ENCODE peak calls at places on chromosomes 7 and 10, in four cellular contexts. One of them, this sample, is unnamed.
A peak's percentile ranks its signal among the peaks of the same experiment; 100 is the strongest.

GRCh38 chr10:126651461-126651860 is 19.0 kb downstream of the C10orf90 start:
- DNase-seq in right cardiac atrium: no peak
- DNase-seq in GOT3: no peak
- DNase-seq in stimulated activated CD8-positive, alpha-beta memory T cell treated with anti-CD3 and anti-CD28 coated beads, Interleukin-7, amount 100 ng/mL, for 1 hour: no peak
- DNase-seq in this sample: no peak

GRCh38 chr10:52583341-52583740 is 189.2 kb downstream of the MBL2 start:
- DNase-seq in right cardiac atrium: no peak
- DNase-seq in GOT3: no peak
- DNase-seq in stimulated activated CD8-positive, alpha-beta memory T cell treated with anti-CD3 and anti-CD28 coated beads, Interleukin-7, amount 100 ng/mL, for 1 hour: no peak
- DNase-seq in this sample: no peak

GRCh38 chr7:25964483-25964961 is 187.5 kb upstream of the NFE2L3 start:
- DNase-seq in stimulated activated CD8-positive, alpha-beta memory T cell treated with anti-CD3 and anti-CD28 coated beads, Interleukin-7, amount 100 ng/mL, for 1 hour: no peak
- DNase-seq in GOT3: no peak
- DNase-seq in right cardiac atrium: no peak
- DNase-seq in this sample: no peak

GRCh38 chr10:103124420-103125096 is 68.5 kb downstream of the NT5C2 start:
- DNase-seq in right cardiac atrium: no peak
- DNase-seq in stimulated activated CD8-positive, alpha-beta memory T cell treated with anti-CD3 and anti-CD28 coated beads, Interleukin-7, amount 100 ng/mL, for 1 hour: no peak
- DNase-seq in GOT3: no peak
- DNase-seq in this sample: no peak

GRCh38 chr10:93837783-93838677 is 55.7 kb upstream of the SLC35G1 start:
- DNase-seq in right cardiac atrium: peak; percentile 39
- DNase-seq in stimulated activated CD8-positive, alpha-beta memory T cell treated with anti-CD3 and anti-CD28 coated beads, Interleukin-7, amount 100 ng/mL, for 1 hour: no peak
- DNase-seq in GOT3: no peak
- DNase-seq in this sample: no peak

GRCh38 chr10:69057261-69057950 is 30.5 kb upstream of the SRGN start:
- DNase-seq in stimulated activated CD8-positive, alpha-beta memory T cell treated with anti-CD3 and anti-CD28 coated beads, Interleukin-7, amount 100 ng/mL, for 1 hour: no peak
- DNase-seq in right cardiac atrium: peak; percentile 43
- DNase-seq in GOT3: no peak
- DNase-seq in this sample: no peak

GRCh38 chr7:43647314-43647691 is 64.4 kb downstream of the STK17A start:
- DNase-seq in GOT3: no peak
- DNase-seq in stimulated activated CD8-positive, alpha-beta memory T cell treated with anti-CD3 and anti-CD28 coated beads, Interleukin-7, amount 100 ng/mL, for 1 hour: no peak
- DNase-seq in right cardiac atrium: no peak
- DNase-seq in this sample: no peak

GRCh38 chr10:122981066-122981464 is 864 bp downstream of the PSTK start:
- DNase-seq in GOT3: no peak
- DNase-seq in right cardiac atrium: no peak
- DNase-seq in stimulated activated CD8-positive, alpha-beta memory T cell treated with anti-CD3 and anti-CD28 coated beads, Interleukin-7, amount 100 ng/mL, for 1 hour: no peak
- DNase-seq in this sample: no peak

GRCh38 chr7:120864146-120864920 is 6.4 kb upstream of the TSPAN12 start:
- DNase-seq in stimulated activated CD8-positive, alpha-beta memory T cell treated with anti-CD3 and anti-CD28 coated beads, Interleukin-7, amount 100 ng/mL, for 1 hour: no peak
- DNase-seq in right cardiac atrium: no peak
- DNase-seq in GOT3: no peak
- DNase-seq in this sample: peak; percentile 60

GRCh38 chr7:36001546-36001945 is 151.5 kb upstream of the EEPD1 start:
- DNase-seq in GOT3: no peak
- DNase-seq in right cardiac atrium: no peak
- DNase-seq in stimulated activated CD8-positive, alpha-beta memory T cell treated with anti-CD3 and anti-CD28 coated beads, Interleukin-7, amount 100 ng/mL, for 1 hour: no peak
- DNase-seq in this sample: no peak

GRCh38 chr7:98288064-98288823 is 6.8 kb downstream of the BRI3 start:
- DNase-seq in right cardiac atrium: no peak
- DNase-seq in stimulated activated CD8-positive, alpha-beta memory T cell treated with anti-CD3 and anti-CD28 coated beads, Interleukin-7, amount 100 ng/mL, for 1 hour: no peak
- DNase-seq in GOT3: no peak
- DNase-seq in this sample: no peak

GRCh38 chr7:44242091-44242490 is 41.3 kb downstream of the YKT6 start:
- DNase-seq in stimulated activated CD8-positive, alpha-beta memory T cell treated with anti-CD3 and anti-CD28 coated beads, Interleukin-7, amount 100 ng/mL, for 1 hour: no peak
- DNase-seq in GOT3: no peak
- DNase-seq in right cardiac atrium: no peak
- DNase-seq in this sample: no peak

GRCh38 chr7:137967143-137968018 is 34.5 kb downstream of the CREB3L2 start:
- DNase-seq in GOT3: no peak
- DNase-seq in stimulated activated CD8-positive, alpha-beta memory T cell treated with anti-CD3 and anti-CD28 coated beads, Interleukin-7, amount 100 ng/mL, for 1 hour: no peak
- DNase-seq in right cardiac atrium: no peak
- DNase-seq in this sample: no peak

GRCh38 chr7:55964261-55964801 is at the start of gene NIPSNAP2:
- DNase-seq in stimulated activated CD8-positive, alpha-beta memory T cell treated with anti-CD3 and anti-CD28 coated beads, Interleukin-7, amount 100 ng/mL, for 1 hour: peak; percentile 20
- DNase-seq in right cardiac atrium: peak; percentile 52
- DNase-seq in GOT3: peak; percentile 77
- DNase-seq in this sample: no peak

GRCh38 chr10:26566525-26567348 is 128.6 kb downstream of the APBB1IP start:
- DNase-seq in stimulated activated CD8-positive, alpha-beta memory T cell treated with anti-CD3 and anti-CD28 coated beads, Interleukin-7, amount 100 ng/mL, for 1 hour: no peak
- DNase-seq in right cardiac atrium: peak; percentile 40
- DNase-seq in GOT3: no peak
- DNase-seq in this sample: no peak

GRCh38 chr7:106294334-106294733 is 9.6 kb upstream of the NAMPT start:
- DNase-seq in GOT3: no peak
- DNase-seq in stimulated activated CD8-positive, alpha-beta memory T cell treated with anti-CD3 and anti-CD28 coated beads, Interleukin-7, amount 100 ng/mL, for 1 hour: no peak
- DNase-seq in right cardiac atrium: no peak
- DNase-seq in this sample: no peak

GRCh38 chr10:97520978-97521761 is 22.4 kb downstream of the UBTD1 start:
- DNase-seq in stimulated activated CD8-positive, alpha-beta memory T cell treated with anti-CD3 and anti-CD28 coated beads, Interleukin-7, amount 100 ng/mL, for 1 hour: no peak
- DNase-seq in GOT3: no peak
- DNase-seq in right cardiac atrium: no peak
- DNase-seq in this sample: no peak

GRCh38 chr7:26664735-26665420 is 199.5 kb downstream of the SKAP2 start:
- DNase-seq in GOT3: no peak
- DNase-seq in right cardiac atrium: no peak
- DNase-seq in stimulated activated CD8-positive, alpha-beta memory T cell treated with anti-CD3 and anti-CD28 coated beads, Interleukin-7, amount 100 ng/mL, for 1 hour: no peak
- DNase-seq in this sample: no peak

GRCh38 chr10:103395754-103396066 is 565 bp downstream of the ATP5MK start:
- DNase-seq in stimulated activated CD8-positive, alpha-beta memory T cell treated with anti-CD3 and anti-CD28 coated beads, Interleukin-7, amount 100 ng/mL, for 1 hour: no peak
- DNase-seq in right cardiac atrium: no peak
- DNase-seq in GOT3: no peak
- DNase-seq in this sample: no peak

GRCh38 chr10:44399478-44400451 is 14.9 kb upstream of the CXCL12 start:
- DNase-seq in GOT3: no peak
- DNase-seq in stimulated activated CD8-positive, alpha-beta memory T cell treated with anti-CD3 and anti-CD28 coated beads, Interleukin-7, amount 100 ng/mL, for 1 hour: no peak
- DNase-seq in right cardiac atrium: no peak
- DNase-seq in this sample: no peak

GRCh38 chr10:17838080-17838634 is 29.0 kb downstream of the MRC1 start:
- DNase-seq in GOT3: no peak
- DNase-seq in right cardiac atrium: no peak
- DNase-seq in stimulated activated CD8-positive, alpha-beta memory T cell treated with anti-CD3 and anti-CD28 coated beads, Interleukin-7, amount 100 ng/mL, for 1 hour: no peak
- DNase-seq in this sample: no peak

GRCh38 chr7:130721486-130722277 is 12.3 kb downstream of the KLF14 start:
- DNase-seq in stimulated activated CD8-positive, alpha-beta memory T cell treated with anti-CD3 and anti-CD28 coated beads, Interleukin-7, amount 100 ng/mL, for 1 hour: no peak
- DNase-seq in right cardiac atrium: peak; percentile 82
- DNase-seq in GOT3: peak; percentile 13
- DNase-seq in this sample: no peak

GRCh38 chr10:47346572-47347302 is 1.4 kb upstream of the RBP3 start:
- DNase-seq in GOT3: no peak
- DNase-seq in stimulated activated CD8-positive, alpha-beta memory T cell treated with anti-CD3 and anti-CD28 coated beads, Interleukin-7, amount 100 ng/mL, for 1 hour: no peak
- DNase-seq in right cardiac atrium: no peak
- DNase-seq in this sample: peak; percentile 91

GRCh38 chr7:106604303-106604918 is 56.5 kb downstream of the CCDC71L start:
- DNase-seq in stimulated activated CD8-positive, alpha-beta memory T cell treated with anti-CD3 and anti-CD28 coated beads, Interleukin-7, amount 100 ng/mL, for 1 hour: no peak
- DNase-seq in GOT3: no peak
- DNase-seq in right cardiac atrium: no peak
- DNase-seq in this sample: no peak

GRCh38 chr7:7972927-7973594 is 4.5 kb downstream of the GLCCI1 start:
- DNase-seq in GOT3: no peak
- DNase-seq in stimulated activated CD8-positive, alpha-beta memory T cell treated with anti-CD3 and anti-CD28 coated beads, Interleukin-7, amount 100 ng/mL, for 1 hour: no peak
- DNase-seq in right cardiac atrium: no peak
- DNase-seq in this sample: no peak

GRCh38 chr10:86971146-86971991 is 3.1 kb downstream of the ADIRF start:
- DNase-seq in right cardiac atrium: peak; percentile 94
- DNase-seq in stimulated activated CD8-positive, alpha-beta memory T cell treated with anti-CD3 and anti-CD28 coated beads, Interleukin-7, amount 100 ng/mL, for 1 hour: peak; percentile 79
- DNase-seq in GOT3: peak; percentile 72
- DNase-seq in this sample: no peak

GRCh38 chr10:43667317-43667731 is 18.6 kb upstream of the ZNF32 start:
- DNase-seq in stimulated activated CD8-positive, alpha-beta memory T cell treated with anti-CD3 and anti-CD28 coated beads, Interleukin-7, amount 100 ng/mL, for 1 hour: no peak
- DNase-seq in right cardiac atrium: peak; percentile 56
- DNase-seq in GOT3: no peak
- DNase-seq in this sample: no peak

GRCh38 chr10:73159038-73159648 is 8.7 kb downstream of the ECD start:
- DNase-seq in right cardiac atrium: peak; percentile 46
- DNase-seq in stimulated activated CD8-positive, alpha-beta memory T cell treated with anti-CD3 and anti-CD28 coated beads, Interleukin-7, amount 100 ng/mL, for 1 hour: no peak
- DNase-seq in GOT3: peak; percentile 1
- DNase-seq in this sample: peak; percentile 46

GRCh38 chr7:130322615-130323014 is 22.0 kb upstream of the CPA5 start:
- DNase-seq in stimulated activated CD8-positive, alpha-beta memory T cell treated with anti-CD3 and anti-CD28 coated beads, Interleukin-7, amount 100 ng/mL, for 1 hour: no peak
- DNase-seq in right cardiac atrium: no peak
- DNase-seq in GOT3: no peak
- DNase-seq in this sample: no peak

GRCh38 chr7:157292770-157293412 is 43.9 kb upstream of the DNAJB6 start:
- DNase-seq in stimulated activated CD8-positive, alpha-beta memory T cell treated with anti-CD3 and anti-CD28 coated beads, Interleukin-7, amount 100 ng/mL, for 1 hour: no peak
- DNase-seq in right cardiac atrium: no peak
- DNase-seq in GOT3: no peak
- DNase-seq in this sample: no peak

GRCh38 chr10:79047875-79048638 is 20.7 kb upstream of the ZMIZ1 start:
- DNase-seq in right cardiac atrium: peak; percentile 21
- DNase-seq in stimulated activated CD8-positive, alpha-beta memory T cell treated with anti-CD3 and anti-CD28 coated beads, Interleukin-7, amount 100 ng/mL, for 1 hour: no peak
- DNase-seq in GOT3: no peak
- DNase-seq in this sample: no peak

GRCh38 chr10:121771957-121772356 is 155.9 kb downstream of the ATE1 start:
- DNase-seq in stimulated activated CD8-positive, alpha-beta memory T cell treated with anti-CD3 and anti-CD28 coated beads, Interleukin-7, amount 100 ng/mL, for 1 hour: no peak
- DNase-seq in GOT3: no peak
- DNase-seq in right cardiac atrium: no peak
- DNase-seq in this sample: no peak

GRCh38 chr7:96534221-96534620 is 175.4 kb downstream of the SEM1 start:
- DNase-seq in right cardiac atrium: no peak
- DNase-seq in stimulated activated CD8-positive, alpha-beta memory T cell treated with anti-CD3 and anti-CD28 coated beads, Interleukin-7, amount 100 ng/mL, for 1 hour: no peak
- DNase-seq in GOT3: no peak
- DNase-seq in this sample: no peak